ENCODE peak calls at places on chromosomes 7 and 10, in six cellular contexts. O is cardiac fibroblast, R is endothelial cell, M is lung, N is spleen, U is BJ. F is an unnamed sample.

GRCh38 chr7:44615149-44615611 is 8.8 kb downstream of the OGDH start:
- DNase-seq in O (no peak), R (no peak), M (no peak), N (peak; percentile 84), U (no peak), F (no peak)

GRCh38 chr10:514137-514671 is 175.3 kb downstream of the DIP2C start:
- DNase-seq in O (no peak), R (no peak), M (peak; percentile 41), N (peak; percentile 65), U (no peak), F (no peak)

GRCh38 chr7:35286422-35286821 is 32.5 kb upstream of the TBX20 start:
- DNase-seq in O (peak; percentile 50), R (no peak), M (no peak), N (no peak), U (no peak), F (no peak)

GRCh38 chr10:133142523-133143199 is 17.4 kb upstream of the KNDC1 start:
- DNase-seq in O (no peak), R (no peak), M (no peak), N (no peak), U (no peak), F (peak; percentile 88)

GRCh38 chr10:124717911-124718734 is 26.1 kb downstream of the FAM53B start:
- DNase-seq in O (no peak), R (no peak), M (no peak), N (peak; percentile 85), U (no peak), F (no peak)

GRCh38 chr10:115094605-115095004 is 1.4 kb downstream of the ATRNL1 start:
- DNase-seq in O (no peak), R (no peak), M (no peak), N (no peak), U (no peak), F (no peak)

GRCh38 chr10:102497545-102497944 is 5.0 kb downstream of the ACTR1A start:
- DNase-seq in O (no peak), R (no peak), M (no peak), N (no peak), U (no peak), F (no peak)

GRCh38 chr7:100486753-100487446 is 3.2 kb downstream of the NYAP1 start:
- DNase-seq in O (peak; percentile 57), R (no peak), M (no peak), N (peak; percentile 74), U (no peak), F (no peak)

GRCh38 chr10:114694735-114695134 is 36.7 kb upstream of the ABLIM1 start:
- DNase-seq in O (peak; percentile 37), R (peak; percentile 60), M (no peak), N (no peak), U (no peak), F (no peak)

GRCh38 chr7:34396437-34397064 is 261.5 kb upstream of the NPSR1 start:
- DNase-seq in O (no peak), R (no peak), M (no peak), N (no peak), U (no peak), F (no peak)

GRCh38 chr7:29291723-29292591 is 97.4 kb downstream of the CHN2 start:
- DNase-seq in O (no peak), R (no peak), M (no peak), N (no peak), U (no peak), F (no peak)

GRCh38 chr10:13219685-13220670 is 14.2 kb downstream of the UCMA start:
- DNase-seq in O (no peak), R (peak; percentile 38), M (no peak), N (no peak), U (no peak), F (no peak)

GRCh38 chr10:62636825-62637248 is 167.7 kb upstream of the ADO start:
- DNase-seq in O (peak; percentile 29), R (no peak), M (no peak), N (no peak), U (no peak), F (no peak)

GRCh38 chr7:124937076-124937475 is 7.5 kb upstream of the POT1 start:
- DNase-seq in O (no peak), R (no peak), M (no peak), N (no peak), U (no peak), F (no peak)

GRCh38 chr7:128114806-128115205 is 83.6 kb upstream of the LRRC4 start:
- DNase-seq in O (no peak), R (no peak), M (no peak), N (no peak), U (no peak), F (no peak)

GRCh38 chr10:84510121-84510520 is 181.7 kb downstream of the CCSER2 start:
- DNase-seq in O (peak; percentile 14), R (no peak), M (no peak), N (no peak), U (peak; percentile 17), F (no peak)

GRCh38 chr10:12396567-12396966 is 47.2 kb downstream of the CAMK1D start:
- DNase-seq in O (no peak), R (no peak), M (no peak), N (no peak), U (no peak), F (no peak)

GRCh38 chr7:94223375-94224084 is 171.2 kb upstream of the COL1A2 start:
- DNase-seq in O (peak; percentile 65), R (peak; percentile 34), M (no peak), N (no peak), U (no peak), F (no peak)

GRCh38 chr10:7708832-7709231 is 5.7 kb downstream of the ITIH2 start:
- DNase-seq in O (no peak), R (no peak), M (no peak), N (no peak), U (no peak), F (no peak)

GRCh38 chr10:98460837-98461499 is 14.2 kb upstream of the HPS1 start:
- DNase-seq in O (peak; percentile 87), R (no peak), M (peak; percentile 51), N (no peak), U (peak; percentile 71), F (no peak)

GRCh38 chr10:6058677-6059475 is 3.3 kb downstream of the IL2RA start:
- DNase-seq in O (no peak), R (no peak), M (no peak), N (no peak), U (no peak), F (no peak)

GRCh38 chr10:6920072-6921019 is 340.3 kb upstream of the PRKCQ start:
- DNase-seq in O (peak; percentile 66), R (peak; percentile 67), M (peak; percentile 72), N (peak; percentile 94), U (no peak), F (no peak)

GRCh38 chr7:69782917-69783684 is 184.8 kb downstream of the AUTS2 start:
- DNase-seq in O (peak; percentile 90), R (no peak), M (peak; percentile 38), N (no peak), U (no peak), F (no peak)

GRCh38 chr7:111083423-111083822 is 7.5 kb upstream of the LRRN3 start:
- DNase-seq in O (no peak), R (no peak), M (no peak), N (no peak), U (peak; percentile 59), F (no peak)

GRCh38 chr7:79290841-79291497 is 162.5 kb downstream of the MAGI2 start:
- DNase-seq in O (no peak), R (no peak), M (no peak), N (no peak), U (no peak), F (no peak)

GRCh38 chr10:1548146-1548545 is 189.2 kb downstream of the ADARB2 start:
- DNase-seq in O (no peak), R (no peak), M (no peak), N (peak; percentile 32), U (no peak), F (no peak)

GRCh38 chr7:23783115-23783514 is 73.1 kb downstream of the STK31 start:
- DNase-seq in O (no peak), R (no peak), M (no peak), N (no peak), U (no peak), F (no peak)
- TF ChIP-seq CTCF in O (no peak), R (no peak), M (no peak), N (no peak), U (no peak), F (no peak)

DNA sequence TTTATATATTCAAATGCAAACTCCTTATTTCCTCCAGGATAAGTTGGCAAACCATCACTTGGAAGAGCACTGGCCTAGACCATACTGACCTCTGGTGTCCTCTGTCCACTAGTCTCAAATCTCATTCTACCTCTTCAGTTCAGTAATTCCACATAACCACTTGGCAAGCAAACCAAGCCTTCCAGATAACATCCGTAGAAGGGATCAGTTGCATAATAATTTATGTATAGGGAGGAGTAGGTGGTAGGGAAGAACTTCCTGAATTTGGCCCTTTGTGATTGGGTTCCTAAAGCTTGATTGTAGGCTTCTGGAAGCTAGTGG is 55.0 kb downstream of the WAC start:
- DNase-seq in O (peak; percentile 79), R (no peak), M (no peak), N (no peak), U (no peak), F (no peak)
- TF ChIP-seq CTCF in O (no peak), R (no peak), M (peak; percentile 4), N (no peak), U (peak; percentile 17), F (peak; percentile 31)

GRCh38 chr10:111856631-111857030 is 326.9 kb downstream of the GPAM start:
- DNase-seq in O (no peak), R (no peak), M (no peak), N (no peak), U (no peak), F (no peak)
- TF ChIP-seq CTCF in O (peak; percentile 54), R (peak; percentile 59), M (no peak), N (no peak), U (peak; percentile 18), F (peak; percentile 37)

GRCh38 chr7:114402866-114403635 is 11.6 kb upstream of the FOXP2 start:
- DNase-seq in O (no peak), R (no peak), M (no peak), N (no peak), U (no peak), F (no peak)

GRCh38 chr7:114409750-114410149 is 4.9 kb upstream of the FOXP2 start:
- DNase-seq in O (no peak), R (no peak), M (no peak), N (no peak), U (no peak), F (no peak)

DNA sequence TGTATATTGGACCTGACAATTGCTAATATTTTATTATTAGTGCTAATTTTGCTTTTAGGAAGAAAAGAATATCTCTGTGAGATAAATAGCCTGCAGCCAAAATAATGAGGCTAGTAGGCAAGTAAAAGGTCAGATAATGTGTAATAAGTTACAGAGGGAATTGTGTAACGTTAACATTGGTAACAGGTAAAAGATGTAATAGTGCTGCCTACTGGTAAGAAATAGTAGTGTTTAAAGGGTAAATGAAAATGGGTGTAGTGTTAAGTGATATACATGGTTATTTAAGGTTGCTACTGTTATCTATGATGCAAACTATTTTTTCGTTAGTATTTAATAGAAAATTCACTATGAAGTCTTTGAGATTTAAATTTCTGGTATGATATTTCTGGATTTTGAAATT is 9.2 kb upstream of the FOXP2 start:
- DNase-seq in O (peak; percentile 13), R (no peak), M (no peak), N (no peak), U (no peak), F (no peak)
- TF ChIP-seq CTCF in O (peak; percentile 13), R (peak; percentile 61), M (no peak), N (no peak), U (peak; percentile 17), F (peak; percentile 85)

GRCh38 chr10:64859911-64860310 is 1338.7 kb downstream of the REEP3 start:
- DNase-seq in O (no peak), R (no peak), M (no peak), N (no peak), U (no peak), F (no peak)
- TF ChIP-seq CTCF in O (no peak), R (no peak), M (no peak), N (no peak), U (no peak), F (peak; percentile 15)